ENCODE peak calls at places on chromosomes 4 and X, in eight cellular contexts. Q is left lung; O is upper lobe of left lung; S is GM10248; M is ureter; U is small intestine; B is effector CD4-positive, alpha-beta T cell; F is BJ. W is an unnamed sample.

GRCh38 chrX:358651-359143 is 28.0 kb downstream of the PPP2R3B start:
- DNase-seq in Q (peak; percentile 65), O (peak; percentile 73), S (no peak), M (no peak), U (no peak), B (no peak), F (no peak), W (no peak)

GRCh38 chr4:40998680-40999358 is 215.5 kb downstream of the APBB2 start:
- DNase-seq in Q (no peak), O (no peak), S (no peak), M (no peak), U (peak; percentile 5), B (no peak), F (no peak), W (no peak)

GRCh38 chrX:123464709-123465108 is 268.1 kb downstream of the THOC2 start:
- DNase-seq in Q (no peak), O (no peak), S (no peak), M (no peak), U (no peak), B (no peak), F (no peak), W (no peak)

GRCh38 chr4:69717778-69718177 is 42.6 kb downstream of the SULT1B1 start:
- DNase-seq in Q (no peak), O (no peak), S (no peak), M (no peak), U (no peak), B (no peak), F (no peak), W (no peak)

GRCh38 chr4:156528216-156528615 is 443.4 kb downstream of the PDGFC start:
- DNase-seq in Q (no peak), O (no peak), S (no peak), M (no peak), U (no peak), B (no peak), F (no peak), W (no peak)

GRCh38 chr4:91092398-91092955 is 965.3 kb downstream of the CCSER1 start:
- DNase-seq in Q (no peak), O (no peak), S (no peak), M (peak; percentile 56), U (no peak), B (no peak), F (no peak), W (no peak)

GRCh38 chr4:102168580-102168979 is 176.7 kb downstream of the SLC39A8 start:
- DNase-seq in Q (no peak), O (no peak), S (no peak), M (no peak), U (no peak), B (no peak), F (no peak), W (no peak)

GRCh38 chr4:87566276-87566675 is 37.1 kb upstream of the SPARCL1 start:
- DNase-seq in Q (no peak), O (no peak), S (no peak), M (no peak), U (no peak), B (no peak), F (no peak), W (no peak)

GRCh38 chrX:104921606-104922205 is 298.8 kb downstream of the TEX13A start:
- DNase-seq in Q (no peak), O (peak; percentile 32), S (no peak), M (no peak), U (peak; percentile 70), B (no peak), F (no peak), W (peak; percentile 67)

GRCh38 chr4:165505991-165506779 is 127.4 kb downstream of the CPE start:
- DNase-seq in Q (no peak), O (no peak), S (no peak), M (no peak), U (no peak), B (no peak), F (no peak), W (no peak)

GRCh38 chr4:76733380-76733779 is 164.6 kb downstream of the SOWAHB start:
- DNase-seq in Q (no peak), O (no peak), S (no peak), M (no peak), U (no peak), B (no peak), F (no peak), W (no peak)

GRCh38 chr4:3729885-3730226 is 36.3 kb upstream of the ADRA2C start:
- DNase-seq in Q (no peak), O (no peak), S (no peak), M (no peak), U (no peak), B (no peak), F (no peak), W (no peak)

GRCh38 chr4:155342142-155342541 is 34.6 kb downstream of the MAP9 start:
- DNase-seq in Q (no peak), O (no peak), S (no peak), M (no peak), U (no peak), B (no peak), F (no peak), W (no peak)

GRCh38 chrX:42519666-42520231 is 258.2 kb downstream of the PPP1R2C start:
- DNase-seq in Q (no peak), O (no peak), S (no peak), M (no peak), U (no peak), B (no peak), F (no peak), W (no peak)

GRCh38 chr4:75662626-75663025 is 10.6 kb downstream of the G3BP2 start:
- DNase-seq in Q (no peak), O (no peak), S (no peak), M (no peak), U (no peak), B (no peak), F (no peak), W (no peak)

GRCh38 chr4:94582517-94582916 is 130.8 kb downstream of the PDLIM5 start:
- DNase-seq in Q (no peak), O (no peak), S (no peak), M (no peak), U (no peak), B (no peak), F (no peak), W (no peak)

GRCh38 chr4:149512489-149512888 is 303.2 kb downstream of the IQCM start:
- DNase-seq in Q (no peak), O (no peak), S (no peak), M (no peak), U (no peak), B (no peak), F (no peak), W (no peak)

W was measured in type B pancreatic cell.